ENCODE peak calls at places on chromosomes 3 and 15, in four cellular contexts. J is CD8-positive, alpha-beta memory T cell; R is fibroblast of lung; E is fibroblast of mammary gland. Y is an unnamed sample.

GRCh38 chr15:67244966-67245478 is 9.4 kb downstream of the AAGAB start:
- DNase-seq in J (no peak), R (peak; percentile 38), E (peak; percentile 85), Y (no peak)

GRCh38 chr3:153313307-153313945 is 151.4 kb downstream of the RAP2B start:
- DNase-seq in J (no peak), E (peak; percentile 22), R (peak; percentile 28), Y (peak; percentile 16)

GRCh38 chr15:93983501-93983900 is 247.9 kb upstream of the MCTP2 start:
- DNase-seq in J (no peak), E (no peak), R (no peak), Y (peak; percentile 14)

GRCh38 chr15:61832223-61832622 is 228.0 kb downstream of the VPS13C start:
- DNase-seq in J (no peak), E (no peak), R (no peak), Y (no peak)

GRCh38 chr15:75143738-75144334 is 57.8 kb upstream of the C15orf39 start:
- DNase-seq in R (no peak), J (no peak), E (no peak), Y (no peak)

GRCh38 chr3:187801152-187801551 is 55.9 kb upstream of the BCL6 start:
- DNase-seq in J (no peak), R (no peak), E (no peak), Y (no peak)

GRCh38 chr3:14839236-14839635 is 20.5 kb downstream of the FGD5 start:
- DNase-seq in R (no peak), E (no peak), J (no peak), Y (no peak)

GRCh38 chr15:74525328-74525727 is 15.7 kb upstream of the ARID3B start:
- DNase-seq in R (no peak), E (no peak), J (no peak), Y (no peak)

GRCh38 chr15:83105450-83105849 is 2.0 kb upstream of the TM6SF1 start:
- DNase-seq in E (no peak), R (no peak), J (no peak), Y (no peak)

GRCh38 chr15:51089699-51090098 is 5.0 kb downstream of the TNFAIP8L3 start:
- DNase-seq in R (peak; percentile 48), J (no peak), E (peak; percentile 92), Y (no peak)

GRCh38 chr15:51046799-51047449 is 47.8 kb downstream of the TNFAIP8L3 start:
- DNase-seq in J (no peak), E (peak; percentile 28), R (peak; percentile 44), Y (no peak)

GRCh38 chr3:112333386-112334334 is 704 bp downstream of the CD200 start:
- DNase-seq in E (no peak), R (peak; percentile 36), J (peak; percentile 7), Y (no peak)

GRCh38 chr3:154540950-154541604 is 111.1 kb upstream of the GPR149 start:
- DNase-seq in R (peak; percentile 7), J (no peak), E (peak; percentile 65), Y (no peak)

GRCh38 chr3:49724586-49724985 is 835 bp upstream of the GMPPB start:
- DNase-seq in E (peak; percentile 39), J (peak; percentile 30), R (no peak), Y (no peak)

GRCh38 chr3:99920530-99921376 is 103.1 kb downstream of the CMSS1 start:
- DNase-seq in R (peak; percentile 48), J (no peak), E (peak; percentile 77), Y (no peak)

GRCh38 chr3:143090966-143091365 is 28.6 kb upstream of the CHST2 start:
- DNase-seq in J (no peak), R (no peak), E (no peak), Y (no peak)

GRCh38 chr3:151837057-151837456 is 23.1 kb downstream of the AADAC start:
- DNase-seq in J (no peak), E (peak; percentile 82), R (peak; percentile 85), Y (peak; percentile 94)

GRCh38 chr15:52678036-52678467 is 1.1 kb downstream of the ATOSA start:
- DNase-seq in E (peak; percentile 69), J (peak; percentile 54), R (peak; percentile 70), Y (no peak)

GRCh38 chr15:96585634-96586386 is 255.3 kb downstream of the NR2F2 start:
- DNase-seq in R (peak; percentile 15), J (no peak), E (peak; percentile 31), Y (no peak)

GRCh38 chr3:46994801-46995731 is 15.6 kb downstream of the NBEAL2 start:
- DNase-seq in E (no peak), R (no peak), J (no peak), Y (no peak)

GRCh38 chr15:89195836-89196235 is 25.5 kb downstream of the RLBP1 start:
- DNase-seq in E (peak; percentile 91), R (peak; percentile 81), J (no peak), Y (no peak)

GRCh38 chr3:36124118-36124796 is 256.0 kb upstream of the STAC start:
- DNase-seq in E (peak; percentile 65), J (no peak), R (peak; percentile 75), Y (peak; percentile 64)

GRCh38 chr15:79970921-79971434 is at the start of gene BCL2A1:
- DNase-seq in J (peak; percentile 63), R (peak; percentile 94), E (peak; percentile 95), Y (peak; percentile 13)
- H3K4me3 ChIP-seq in J (peak within 1 kb of the TSS; percentile 86), R (peak within 1 kb of the TSS; percentile 38), E (peak within 1 kb of the TSS; percentile 41), Y (no peak within 1 kb of the TSS)

DNA sequence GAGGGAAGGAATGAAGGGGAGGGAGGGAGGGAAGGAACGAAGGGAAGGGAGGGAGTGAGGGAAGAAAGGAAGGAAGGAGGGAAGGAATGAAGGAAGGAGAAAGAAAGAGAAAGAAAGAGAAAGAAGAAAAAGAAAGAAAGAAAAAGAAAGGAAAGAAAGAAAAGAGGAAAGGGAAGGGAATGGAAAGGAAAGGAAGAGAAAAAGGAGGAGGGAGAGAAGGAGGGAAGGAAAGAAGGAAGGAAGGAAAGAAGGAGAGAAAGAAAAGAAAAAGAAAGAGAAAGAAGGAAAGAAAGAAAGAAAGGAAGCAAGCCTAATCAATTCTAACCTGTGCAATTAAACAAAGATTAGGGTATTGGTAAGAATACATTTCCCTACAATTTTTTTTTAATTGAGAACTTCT is 238.6 kb downstream of the PYDC2 start:
- DNase-seq in R (no peak), J (no peak), E (no peak), Y (no peak)
- H3K4me3 ChIP-seq in R (no peak overlapping the region), J (no peak overlapping the region), E (no peak overlapping the region), Y (no peak overlapping the region)

GRCh38 chr3:193870376-193871092 is 265.4 kb upstream of the HES1 start:
- DNase-seq in J (no peak), E (no peak), R (no peak), Y (peak; percentile 97)

GRCh38 chr3:193872265-193872753 is 263.6 kb upstream of the HES1 start:
- DNase-seq in J (no peak), R (peak; percentile 99), E (peak; percentile 99), Y (peak; percentile 94)

GRCh38 chr3:193871093-193871485 is 264.9 kb upstream of the HES1 start:
- DNase-seq in E (no peak), J (no peak), R (no peak), Y (no peak)

GRCh38 chr3:193868590-193868989 is 267.4 kb upstream of the HES1 start:
- DNase-seq in J (no peak), R (no peak), E (no peak), Y (no peak)

DNA sequence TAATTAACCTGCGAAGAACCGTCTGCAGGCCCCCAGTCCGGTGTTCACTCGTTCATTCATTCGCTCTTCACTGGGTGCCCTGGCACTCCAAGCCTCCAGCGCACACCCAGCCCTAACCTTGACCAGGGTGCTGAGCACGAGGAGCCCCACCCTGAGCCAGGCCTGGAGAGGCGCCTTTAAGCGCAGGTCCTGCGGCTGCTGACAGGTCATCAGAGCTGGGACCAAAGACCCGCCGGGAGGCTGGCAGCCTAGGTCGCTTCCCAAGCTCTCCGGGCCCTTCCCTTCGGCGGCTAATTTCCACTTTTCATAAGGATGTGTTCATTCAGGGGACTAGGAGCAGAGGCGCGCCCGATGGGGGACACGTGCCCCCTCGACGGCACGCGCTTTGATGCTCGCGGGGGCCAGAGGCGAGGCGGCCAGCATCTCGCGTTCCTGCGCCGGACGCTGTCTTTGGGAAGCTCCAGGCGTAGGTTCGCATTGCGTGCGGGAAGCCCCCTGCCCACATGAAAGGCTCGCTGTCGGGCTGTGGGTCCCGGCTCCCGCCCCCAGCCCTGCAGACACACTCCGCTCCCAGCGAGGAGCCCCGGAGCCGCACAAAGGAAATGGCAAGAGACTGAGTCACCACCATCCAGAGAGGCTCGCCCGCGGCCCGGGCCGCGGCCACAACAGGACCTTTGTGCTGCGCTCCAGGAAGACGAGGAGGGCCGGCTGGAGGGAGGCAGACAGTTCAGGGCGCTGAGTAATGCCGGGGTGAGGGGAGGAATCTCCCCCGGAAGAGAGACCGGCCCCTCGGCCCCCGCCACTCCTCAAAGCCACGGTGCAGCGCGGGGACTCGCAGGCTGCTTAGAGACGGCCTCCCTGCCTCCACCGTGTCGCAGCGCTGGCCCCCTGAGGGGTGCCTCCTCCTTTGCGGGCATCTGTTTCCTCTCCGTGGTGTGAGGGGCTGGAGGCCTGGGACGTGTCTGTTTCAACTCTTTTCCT is 266.4 kb upstream of the HES1 start:
- DNase-seq in R (peak; percentile 96), J (no peak), E (peak; percentile 70), Y (peak; percentile 76)
- H3K4me3 ChIP-seq in R (no peak overlapping the region), J (no peak overlapping the region), E (no peak overlapping the region), Y (no peak overlapping the region)

GRCh38 chr15:40925863-40926658 is 3.1 kb upstream of the DLL4 start:
- DNase-seq in J (no peak), R (peak; percentile 23), E (no peak), Y (no peak)
- H3K4me3 ChIP-seq in J (peak overlapping the region; percentile 43), R (peak overlapping the region; percentile 20), E (peak overlapping the region; percentile 1), Y (peak overlapping the region; percentile 21)

GRCh38 chr3:194439915-194440550 is 41.0 kb upstream of the GP5 start:
- DNase-seq in E (no peak), R (no peak), J (no peak), Y (no peak)
- H3K4me3 ChIP-seq in E (no peak overlapping the region), R (no peak overlapping the region), J (no peak overlapping the region), Y (no peak overlapping the region)

GRCh38 chr3:114428173-114428606 is 134.4 kb downstream of the TIGIT start:
- DNase-seq in J (no peak), E (no peak), R (no peak), Y (no peak)

GRCh38 chr3:114432356-114432755 is 138.5 kb downstream of the TIGIT start:
- DNase-seq in J (no peak), E (no peak), R (no peak), Y (no peak)

GRCh38 chr3:114424337-114424736 is 130.5 kb downstream of the TIGIT start:
- DNase-seq in J (no peak), R (no peak), E (no peak), Y (no peak)

DNA sequence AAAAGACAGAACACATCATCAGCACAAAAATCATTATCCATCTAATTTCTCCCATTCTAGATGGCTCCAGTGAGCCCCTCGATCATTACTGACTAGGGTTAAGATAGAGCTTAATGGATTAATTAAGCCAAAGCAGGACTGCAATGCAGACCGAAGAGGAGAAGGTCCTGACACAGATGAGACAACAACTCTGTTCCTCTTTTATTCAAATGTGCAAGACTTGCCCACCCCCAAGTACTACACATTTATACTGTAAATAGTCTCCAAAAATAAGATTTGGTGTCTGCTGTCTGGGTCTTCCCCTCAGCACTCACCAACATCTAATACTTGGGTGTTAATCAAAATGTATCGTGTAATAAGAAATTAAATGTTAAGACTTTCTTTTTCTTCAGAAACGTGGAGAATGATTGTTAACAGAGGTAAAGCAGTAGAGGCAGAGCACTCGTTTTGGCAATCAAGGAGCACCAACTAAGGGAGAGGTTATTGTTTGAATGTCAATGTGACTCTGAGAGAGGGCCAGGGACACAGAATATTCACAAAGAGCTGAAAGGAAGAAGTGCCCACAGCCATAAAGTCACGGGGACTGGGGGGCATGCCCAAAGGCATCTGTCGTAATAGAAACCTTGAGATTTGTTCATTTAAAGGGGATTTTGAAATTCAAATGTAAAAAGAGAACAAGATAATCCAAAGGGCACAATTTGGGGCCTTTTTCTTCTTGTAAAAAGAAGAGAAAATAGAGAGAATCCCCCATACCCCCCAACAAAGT is 133.8 kb downstream of the TIGIT start:
- DNase-seq in R (no peak), J (no peak), E (no peak), Y (no peak)
- H3K4me3 ChIP-seq in R (no peak overlapping the region), J (no peak overlapping the region), E (no peak overlapping the region), Y (no peak overlapping the region)

Y was measured in trophoblast cell.